ENCODE peak calls at places on chromosomes 12 and 14, in seven cellular contexts. Z is dermis microvascular lymphatic vessel endothelial cell, B is posterior vena cava, V is occipital lobe, M is cerebellum, C is AG08396, A is aorta. P is an unnamed sample.

GRCh38 chr14:55752580-55753365 is 172.8 kb downstream of the KTN1 start:
- DNase-seq in C (peak), B (no peak), M (no peak), A (no peak), V (no peak), Z (peak), P (peak)

GRCh38 chr14:72828604-72829003 is 65.3 kb downstream of the DPF3 start:
- DNase-seq in A (no peak), B (no peak), Z (no peak), C (no peak), V (no peak), M (no peak), P (peak)

GRCh38 chr12:68113644-68114043 is 45.9 kb downstream of the IFNG start:
- DNase-seq in B (no peak), A (no peak), C (no peak), Z (no peak), M (no peak), V (no peak), P (no peak)

GRCh38 chr12:130775953-130776856 is 60.1 kb upstream of the RIMBP2 start:
- DNase-seq in C (peak), A (peak), M (no peak), V (peak), B (peak), Z (peak), P (peak)

GRCh38 chr12:122366685-122367475 is 55.6 kb downstream of the CLIP1 start:
- DNase-seq in A (no peak), B (no peak), C (peak), M (no peak), Z (peak), V (no peak), P (peak)

GRCh38 chr14:57273236-57273635 is 4.5 kb downstream of the AP5M1 start:
- DNase-seq in V (no peak), C (no peak), A (no peak), Z (no peak), M (no peak), B (no peak), P (no peak)

GRCh38 chr12:124921200-124922008 is 7.0 kb upstream of the UBC start:
- DNase-seq in V (no peak), M (peak), B (no peak), Z (no peak), A (peak), C (peak), P (peak)

GRCh38 chr12:123094349-123095073 is 56.4 kb downstream of the PITPNM2 start:
- DNase-seq in V (no peak), Z (no peak), M (no peak), C (peak), B (no peak), A (peak), P (peak)

GRCh38 chr14:69464829-69465228 is 19.7 kb upstream of the PLEKHD1 start:
- DNase-seq in V (no peak), M (no peak), B (no peak), A (no peak), Z (peak), C (peak), P (peak)

GRCh38 chr12:31444801-31445200 is 118.9 kb upstream of the SINHCAF start:
- DNase-seq in B (no peak), C (no peak), M (no peak), V (no peak), A (no peak), Z (no peak), P (no peak)

GRCh38 chr14:95830386-95830785 is 46.2 kb upstream of the TUNAR start:
- DNase-seq in Z (no peak), M (no peak), V (no peak), A (no peak), B (no peak), C (no peak), P (no peak)

GRCh38 chr14:96086032-96086431 is 46.9 kb downstream of the C14orf132 start:
- DNase-seq in M (no peak), V (peak), B (peak), C (peak), Z (no peak), A (no peak), P (peak)

GRCh38 chr12:19382111-19382526 is 57.2 kb upstream of the AEBP2 start:
- DNase-seq in M (no peak), Z (no peak), B (no peak), V (no peak), A (peak), C (peak), P (peak)

GRCh38 chr12:80834724-80835123 is 103.0 kb downstream of the LIN7A start:
- DNase-seq in Z (no peak), C (no peak), B (no peak), V (no peak), A (no peak), M (no peak), P (no peak)

GRCh38 chr12:116434155-116435065 is 124.8 kb upstream of the MAP1LC3B2 start:
- DNase-seq in B (peak), A (peak), M (no peak), Z (peak), C (peak), V (no peak), P (peak)

GRCh38 chr12:17666641-17667324 is 423.2 kb downstream of the RERGL start:
- DNase-seq in A (no peak), B (no peak), V (no peak), M (no peak), C (no peak), Z (no peak), P (no peak)

GRCh38 chr14:24892730-24893059 is 157.3 kb downstream of the STXBP6 start:
- DNase-seq in B (no peak), C (no peak), A (no peak), M (no peak), Z (no peak), V (no peak), P (no peak)